ENCODE peak calls at places on chromosomes 11 and 22, in eight cellular contexts. One of them, this sample, is unnamed.

GRCh38 chr11:126084608-126084912 is 21.9 kb upstream of the CDON start:
- DNase-seq in stomach: no peak
- DNase-seq in neural progenitor cell: no peak
- DNase-seq in PC-9: no peak
- DNase-seq in tibial artery: no peak
- DNase-seq in cardiac fibroblast: no peak
- DNase-seq in lower leg skin: peak; percentile 68
- DNase-seq in coronary artery: no peak
- DNase-seq in this sample: no peak

GRCh38 chr11:31237819-31238771 is 131.4 kb downstream of the DCDC1 start:
- DNase-seq in stomach: no peak
- DNase-seq in neural progenitor cell: peak; percentile 89
- DNase-seq in PC-9: no peak
- DNase-seq in tibial artery: no peak
- DNase-seq in cardiac fibroblast: peak; percentile 41
- DNase-seq in lower leg skin: no peak
- DNase-seq in coronary artery: no peak
- DNase-seq in this sample: no peak

GRCh38 chr22:40920526-40920925 is 30.7 kb upstream of the RBX1 start:
- DNase-seq in stomach: no peak
- DNase-seq in neural progenitor cell: no peak
- DNase-seq in PC-9: no peak
- DNase-seq in tibial artery: no peak
- DNase-seq in cardiac fibroblast: no peak
- DNase-seq in lower leg skin: no peak
- DNase-seq in coronary artery: no peak
- DNase-seq in this sample: no peak

GRCh38 chr22:22556995-22557925 is 1.8 kb downstream of the PRAME start:
- DNase-seq in stomach: no peak
- DNase-seq in neural progenitor cell: no peak
- DNase-seq in PC-9: no peak
- DNase-seq in tibial artery: no peak
- DNase-seq in cardiac fibroblast: no peak
- DNase-seq in lower leg skin: no peak
- DNase-seq in coronary artery: no peak
- DNase-seq in this sample: no peak

GRCh38 chr22:21446827-21447690 is 20.1 kb upstream of the TMEM191C start:
- DNase-seq in stomach: peak; percentile 16
- DNase-seq in neural progenitor cell: no peak
- DNase-seq in PC-9: no peak
- DNase-seq in tibial artery: no peak
- DNase-seq in cardiac fibroblast: no peak
- DNase-seq in lower leg skin: peak; percentile 58
- DNase-seq in coronary artery: no peak
- DNase-seq in this sample: no peak

GRCh38 chr11:2862395-2862949 is 23.1 kb downstream of the CDKN1C start:
- DNase-seq in stomach: no peak
- DNase-seq in neural progenitor cell: peak; percentile 88
- DNase-seq in PC-9: no peak
- DNase-seq in tibial artery: no peak
- DNase-seq in cardiac fibroblast: no peak
- DNase-seq in lower leg skin: no peak
- DNase-seq in coronary artery: no peak
- DNase-seq in this sample: no peak

GRCh38 chr11:36591433-36591832 is 2.9 kb upstream of the IFTAP start:
- DNase-seq in stomach: no peak
- DNase-seq in neural progenitor cell: no peak
- DNase-seq in PC-9: no peak
- DNase-seq in tibial artery: no peak
- DNase-seq in cardiac fibroblast: no peak
- DNase-seq in lower leg skin: no peak
- DNase-seq in coronary artery: no peak
- DNase-seq in this sample: no peak

GRCh38 chr11:45852712-45853101 is 5.4 kb downstream of the CRY2 start:
- DNase-seq in stomach: no peak
- DNase-seq in neural progenitor cell: no peak
- DNase-seq in PC-9: no peak
- DNase-seq in tibial artery: no peak
- DNase-seq in cardiac fibroblast: no peak
- DNase-seq in lower leg skin: peak; percentile 74
- DNase-seq in coronary artery: no peak
- DNase-seq in this sample: no peak

GRCh38 chr11:43577566-43578264 is 102.8 kb upstream of the HSD17B12 start:
- DNase-seq in stomach: no peak
- DNase-seq in neural progenitor cell: no peak
- DNase-seq in PC-9: no peak
- DNase-seq in tibial artery: no peak
- DNase-seq in cardiac fibroblast: no peak
- DNase-seq in lower leg skin: no peak
- DNase-seq in coronary artery: no peak
- DNase-seq in this sample: no peak

GRCh38 chr11:63937713-63938480 is 905 bp upstream of the NAA40 start:
- DNase-seq in stomach: no peak
- DNase-seq in neural progenitor cell: peak; percentile 47
- DNase-seq in PC-9: peak; percentile 72
- DNase-seq in tibial artery: no peak
- DNase-seq in cardiac fibroblast: no peak
- DNase-seq in lower leg skin: no peak
- DNase-seq in coronary artery: no peak
- DNase-seq in this sample: no peak

GRCh38 chr11:77596626-77597025 is 6.9 kb downstream of the AQP11 start:
- DNase-seq in stomach: no peak
- DNase-seq in neural progenitor cell: no peak
- DNase-seq in PC-9: peak; percentile 84
- DNase-seq in tibial artery: no peak
- DNase-seq in cardiac fibroblast: peak; percentile 68
- DNase-seq in lower leg skin: no peak
- DNase-seq in coronary artery: no peak
- DNase-seq in this sample: peak; percentile 4

GRCh38 chr11:76644591-76644990 is 26.0 kb downstream of the LRRC32 start:
- DNase-seq in stomach: no peak
- DNase-seq in neural progenitor cell: no peak
- DNase-seq in PC-9: no peak
- DNase-seq in tibial artery: no peak
- DNase-seq in cardiac fibroblast: no peak
- DNase-seq in lower leg skin: no peak
- DNase-seq in coronary artery: no peak
- DNase-seq in this sample: no peak

GRCh38 chr11:64210301-64211020 is 3.9 kb downstream of the FERMT3 start:
- DNase-seq in stomach: no peak
- DNase-seq in neural progenitor cell: peak; percentile 1
- DNase-seq in PC-9: no peak
- DNase-seq in tibial artery: no peak
- DNase-seq in cardiac fibroblast: no peak
- DNase-seq in lower leg skin: no peak
- DNase-seq in coronary artery: no peak
- DNase-seq in this sample: no peak

GRCh38 chr11:65444314-65445051 is 21.9 kb downstream of the NEAT1 start:
- DNase-seq in stomach: no peak
- DNase-seq in neural progenitor cell: no peak
- DNase-seq in PC-9: no peak
- DNase-seq in tibial artery: no peak
- DNase-seq in cardiac fibroblast: peak; percentile 49
- DNase-seq in lower leg skin: peak; percentile 89
- DNase-seq in coronary artery: peak; percentile 79
- DNase-seq in this sample: no peak

GRCh38 chr22:49302150-49302460 is 525.6 kb downstream of the BRD1 start:
- DNase-seq in stomach: no peak
- DNase-seq in neural progenitor cell: no peak
- DNase-seq in PC-9: no peak
- DNase-seq in tibial artery: no peak
- DNase-seq in cardiac fibroblast: no peak
- DNase-seq in lower leg skin: no peak
- DNase-seq in coronary artery: no peak
- DNase-seq in this sample: no peak

GRCh38 chr22:38733329-38734202 is 22.2 kb downstream of the SUN2 start:
- DNase-seq in stomach: peak; percentile 77
- DNase-seq in neural progenitor cell: peak; percentile 70
- DNase-seq in PC-9: no peak
- DNase-seq in tibial artery: peak; percentile 57
- DNase-seq in cardiac fibroblast: peak; percentile 36
- DNase-seq in lower leg skin: no peak
- DNase-seq in coronary artery: no peak
- DNase-seq in this sample: no peak

GRCh38 chr11:70682056-70682455 is 283.7 kb downstream of the CTTN start:
- DNase-seq in stomach: no peak
- DNase-seq in neural progenitor cell: no peak
- DNase-seq in PC-9: no peak
- DNase-seq in tibial artery: no peak
- DNase-seq in cardiac fibroblast: no peak
- DNase-seq in lower leg skin: no peak
- DNase-seq in coronary artery: no peak
- DNase-seq in this sample: no peak

GRCh38 chr11:70677232-70677916 is 279.0 kb downstream of the CTTN start:
- DNase-seq in stomach: no peak
- DNase-seq in neural progenitor cell: no peak
- DNase-seq in PC-9: no peak
- DNase-seq in tibial artery: no peak
- DNase-seq in cardiac fibroblast: no peak
- DNase-seq in lower leg skin: no peak
- DNase-seq in coronary artery: no peak
- DNase-seq in this sample: no peak

GRCh38 chr11:70682760-70683159 is 284.4 kb downstream of the CTTN start:
- DNase-seq in stomach: no peak
- DNase-seq in neural progenitor cell: no peak
- DNase-seq in PC-9: no peak
- DNase-seq in tibial artery: no peak
- DNase-seq in cardiac fibroblast: no peak
- DNase-seq in lower leg skin: no peak
- DNase-seq in coronary artery: no peak
- DNase-seq in this sample: no peak

GRCh38 chr11:70678931-70679900 is 280.9 kb downstream of the CTTN start:
- DNase-seq in stomach: no peak
- DNase-seq in neural progenitor cell: no peak
- DNase-seq in PC-9: no peak
- DNase-seq in tibial artery: no peak
- DNase-seq in cardiac fibroblast: no peak
- DNase-seq in lower leg skin: no peak
- DNase-seq in coronary artery: no peak
- DNase-seq in this sample: no peak

DNA sequence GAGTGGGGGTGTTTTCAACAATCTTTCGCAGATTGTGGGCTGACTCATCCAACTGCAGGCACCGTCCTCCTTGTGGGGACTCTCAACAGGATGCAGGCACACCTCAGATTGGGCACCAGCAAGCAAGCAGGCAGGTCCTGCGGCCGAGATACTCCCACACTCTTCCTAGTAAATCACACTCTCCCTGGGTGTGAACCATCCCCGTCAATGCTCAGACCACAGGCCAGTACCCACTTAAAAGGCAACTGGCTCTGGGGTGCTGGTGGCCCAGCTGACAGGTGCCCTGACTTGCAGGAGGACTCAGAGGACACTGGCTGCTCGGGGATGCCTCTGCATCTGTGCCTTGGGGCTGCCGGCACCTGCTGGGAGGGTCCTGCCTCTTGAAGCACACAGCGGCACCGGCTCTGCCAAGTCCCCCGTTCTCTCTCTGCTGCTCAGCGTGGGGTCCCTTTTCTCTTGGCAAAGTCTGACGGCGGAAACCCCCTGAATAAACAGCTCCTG is 282.5 kb downstream of the CTTN start:
- DNase-seq in stomach: no peak
- DNase-seq in neural progenitor cell: peak; percentile 33
- DNase-seq in PC-9: no peak
- DNase-seq in tibial artery: no peak
- DNase-seq in cardiac fibroblast: no peak
- DNase-seq in lower leg skin: no peak
- DNase-seq in coronary artery: no peak
- DNase-seq in this sample: no peak
- TF ChIP-seq CTCF in stomach: no peak
- TF ChIP-seq CTCF in neural progenitor cell: no peak
- TF ChIP-seq CTCF in PC-9: no peak
- TF ChIP-seq CTCF in tibial artery: no peak
- TF ChIP-seq CTCF in cardiac fibroblast: no peak
- TF ChIP-seq CTCF in lower leg skin: no peak
- TF ChIP-seq CTCF in coronary artery: no peak
- TF ChIP-seq CTCF in this sample: no peak

DNA sequence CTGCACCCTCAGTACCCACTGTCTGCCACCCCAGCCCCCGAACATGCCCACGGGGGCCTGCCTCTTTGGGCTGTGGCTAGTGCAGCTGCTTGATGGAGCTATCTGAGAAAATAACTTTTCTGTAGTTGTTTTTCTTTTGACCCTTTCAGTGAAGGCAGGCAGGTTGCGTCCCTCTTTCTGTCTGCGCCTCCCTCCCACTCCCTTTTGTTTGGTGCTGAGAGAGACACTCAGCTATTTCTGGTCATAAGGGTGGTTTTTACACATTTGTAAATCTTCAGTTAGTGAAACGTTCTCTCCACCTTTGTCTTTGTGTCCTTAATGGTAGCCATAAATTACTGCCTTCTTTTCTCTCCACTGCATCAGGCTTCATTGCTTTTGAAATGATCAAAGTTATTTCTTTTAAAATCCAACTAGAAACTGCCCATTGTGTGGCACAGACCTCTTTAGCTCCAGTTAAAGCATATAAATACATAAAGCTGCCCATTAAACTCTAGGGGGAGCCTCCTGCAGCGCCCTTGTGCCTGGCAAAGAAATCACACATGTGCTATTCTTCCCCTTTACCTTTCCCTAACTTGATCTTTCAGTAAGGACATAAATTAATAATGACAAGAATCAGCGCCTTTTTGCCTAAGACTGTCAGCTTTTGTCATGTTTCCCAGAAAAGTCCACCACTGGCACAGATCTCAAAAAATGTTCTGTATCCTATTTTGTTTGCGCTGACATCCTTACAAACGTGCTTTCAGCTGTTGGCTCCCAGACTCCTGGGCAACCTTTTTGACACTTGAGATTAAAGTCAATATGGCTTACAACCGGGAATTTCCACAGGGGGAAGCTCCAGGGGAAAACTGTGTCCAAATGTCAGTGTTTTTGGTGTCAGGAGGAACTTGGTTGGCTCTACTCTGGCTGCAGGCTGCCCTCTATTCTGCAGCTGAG is 1.7 kb upstream of the SCUBE2 start:
- DNase-seq in stomach: no peak
- DNase-seq in neural progenitor cell: no peak
- DNase-seq in PC-9: no peak
- DNase-seq in tibial artery: no peak
- DNase-seq in cardiac fibroblast: peak; percentile 6
- DNase-seq in lower leg skin: no peak
- DNase-seq in coronary artery: no peak
- DNase-seq in this sample: no peak
- TF ChIP-seq CTCF in stomach: no peak
- TF ChIP-seq CTCF in neural progenitor cell: peak; percentile 29
- TF ChIP-seq CTCF in PC-9: no peak
- TF ChIP-seq CTCF in tibial artery: no peak
- TF ChIP-seq CTCF in cardiac fibroblast: peak; percentile 30
- TF ChIP-seq CTCF in lower leg skin: no peak
- TF ChIP-seq CTCF in coronary artery: no peak
- TF ChIP-seq CTCF in this sample: peak; percentile 53

GRCh38 chr11:132028380-132029240 is 658.2 kb downstream of the NTM start:
- DNase-seq in stomach: peak; percentile 28
- DNase-seq in neural progenitor cell: peak; percentile 36
- DNase-seq in PC-9: no peak
- DNase-seq in tibial artery: no peak
- DNase-seq in cardiac fibroblast: peak; percentile 77
- DNase-seq in lower leg skin: no peak
- DNase-seq in coronary artery: no peak
- DNase-seq in this sample: peak; percentile 34
- TF ChIP-seq CTCF in stomach: peak; percentile 27
- TF ChIP-seq CTCF in neural progenitor cell: peak; percentile 66
- TF ChIP-seq CTCF in PC-9: no peak
- TF ChIP-seq CTCF in tibial artery: no peak
- TF ChIP-seq CTCF in cardiac fibroblast: peak; percentile 59
- TF ChIP-seq CTCF in lower leg skin: no peak
- TF ChIP-seq CTCF in coronary artery: no peak
- TF ChIP-seq CTCF in this sample: peak; percentile 66

GRCh38 chr22:46072030-46072881 is 78.1 kb upstream of the PPARA start:
- DNase-seq in stomach: peak; percentile 82
- DNase-seq in neural progenitor cell: peak; percentile 48
- DNase-seq in PC-9: peak; percentile 50
- DNase-seq in tibial artery: peak; percentile 59
- DNase-seq in cardiac fibroblast: peak; percentile 54
- DNase-seq in lower leg skin: peak; percentile 92
- DNase-seq in coronary artery: peak; percentile 81
- DNase-seq in this sample: no peak
- TF ChIP-seq CTCF in stomach: no peak
- TF ChIP-seq CTCF in neural progenitor cell: no peak
- TF ChIP-seq CTCF in PC-9: no peak
- TF ChIP-seq CTCF in tibial artery: no peak
- TF ChIP-seq CTCF in cardiac fibroblast: no peak
- TF ChIP-seq CTCF in lower leg skin: no peak
- TF ChIP-seq CTCF in coronary artery: no peak
- TF ChIP-seq CTCF in this sample: no peak

This sample was measured in astrocyte of the cerebellum.